ENCODE peak calls at places on chromosomes 5 and 9, in six cellular contexts. One of them, this sample, is unnamed.

GRCh38 chr5:169083394-169084018 is 217.4 kb downstream of the SLIT3 start:
- DNase-seq in PC-9: no peak
- DNase-seq in spleen: no peak
- DNase-seq in astrocyte of the spinal cord: no peak
- DNase-seq in skeletal muscle cell: no peak
- DNase-seq in cardiac fibroblast: no peak
- DNase-seq in this sample: no peak

GRCh38 chr5:150051657-150052195 is 34.6 kb downstream of the CSF1R start:
- DNase-seq in PC-9: no peak
- DNase-seq in spleen: no peak
- DNase-seq in astrocyte of the spinal cord: no peak
- DNase-seq in skeletal muscle cell: no peak
- DNase-seq in cardiac fibroblast: no peak
- DNase-seq in this sample: no peak

GRCh38 chr9:72486606-72486955 is 34.8 kb upstream of the TMC1 start:
- DNase-seq in PC-9: no peak
- DNase-seq in spleen: no peak
- DNase-seq in astrocyte of the spinal cord: no peak
- DNase-seq in skeletal muscle cell: no peak
- DNase-seq in cardiac fibroblast: no peak
- DNase-seq in this sample: no peak

GRCh38 chr5:2006971-2007291 is 124.2 kb upstream of the IRX4 start:
- DNase-seq in PC-9: no peak
- DNase-seq in spleen: no peak
- DNase-seq in astrocyte of the spinal cord: no peak
- DNase-seq in skeletal muscle cell: no peak
- DNase-seq in cardiac fibroblast: no peak
- DNase-seq in this sample: no peak

GRCh38 chr5:116577064-116577788 is 2.6 kb upstream of the SEMA6A start:
- DNase-seq in PC-9: no peak
- DNase-seq in spleen: no peak
- DNase-seq in astrocyte of the spinal cord: no peak
- DNase-seq in skeletal muscle cell: no peak
- DNase-seq in cardiac fibroblast: no peak
- DNase-seq in this sample: no peak

GRCh38 chr5:41094871-41095270 is 23.7 kb upstream of the MROH2B start:
- DNase-seq in PC-9: peak
- DNase-seq in spleen: no peak
- DNase-seq in astrocyte of the spinal cord: no peak
- DNase-seq in skeletal muscle cell: no peak
- DNase-seq in cardiac fibroblast: peak
- DNase-seq in this sample: no peak

GRCh38 chr5:44440186-44440585 is 51.0 kb upstream of the FGF10 start:
- DNase-seq in PC-9: no peak
- DNase-seq in spleen: no peak
- DNase-seq in astrocyte of the spinal cord: no peak
- DNase-seq in skeletal muscle cell: no peak
- DNase-seq in cardiac fibroblast: no peak
- DNase-seq in this sample: no peak

GRCh38 chr5:168123853-168124528 is 167.5 kb upstream of the WWC1 start:
- DNase-seq in PC-9: peak
- DNase-seq in spleen: no peak
- DNase-seq in astrocyte of the spinal cord: peak
- DNase-seq in skeletal muscle cell: no peak
- DNase-seq in cardiac fibroblast: no peak
- DNase-seq in this sample: no peak

GRCh38 chr5:115423541-115423940 is 121.0 kb downstream of the FEM1C start:
- DNase-seq in PC-9: no peak
- DNase-seq in spleen: no peak
- DNase-seq in astrocyte of the spinal cord: no peak
- DNase-seq in skeletal muscle cell: no peak
- DNase-seq in cardiac fibroblast: peak
- DNase-seq in this sample: no peak

GRCh38 chr5:138641547-138642298 is 66.5 kb upstream of the HSPA9 start:
- DNase-seq in PC-9: peak
- DNase-seq in spleen: peak
- DNase-seq in astrocyte of the spinal cord: peak
- DNase-seq in skeletal muscle cell: no peak
- DNase-seq in cardiac fibroblast: peak
- DNase-seq in this sample: peak

GRCh38 chr5:39523821-39524220 is 99.0 kb upstream of the DAB2 start:
- DNase-seq in PC-9: no peak
- DNase-seq in spleen: no peak
- DNase-seq in astrocyte of the spinal cord: peak
- DNase-seq in skeletal muscle cell: no peak
- DNase-seq in cardiac fibroblast: no peak
- DNase-seq in this sample: peak

GRCh38 chr5:124742983-124743533 is 3.4 kb downstream of the ZNF608 start:
- DNase-seq in PC-9: peak
- DNase-seq in spleen: no peak
- DNase-seq in astrocyte of the spinal cord: peak
- DNase-seq in skeletal muscle cell: no peak
- DNase-seq in cardiac fibroblast: peak
- DNase-seq in this sample: peak

GRCh38 chr5:76230711-76231285 is 147.6 kb downstream of the SV2C start:
- DNase-seq in PC-9: no peak
- DNase-seq in spleen: no peak
- DNase-seq in astrocyte of the spinal cord: no peak
- DNase-seq in skeletal muscle cell: no peak
- DNase-seq in cardiac fibroblast: no peak
- DNase-seq in this sample: no peak

DNA sequence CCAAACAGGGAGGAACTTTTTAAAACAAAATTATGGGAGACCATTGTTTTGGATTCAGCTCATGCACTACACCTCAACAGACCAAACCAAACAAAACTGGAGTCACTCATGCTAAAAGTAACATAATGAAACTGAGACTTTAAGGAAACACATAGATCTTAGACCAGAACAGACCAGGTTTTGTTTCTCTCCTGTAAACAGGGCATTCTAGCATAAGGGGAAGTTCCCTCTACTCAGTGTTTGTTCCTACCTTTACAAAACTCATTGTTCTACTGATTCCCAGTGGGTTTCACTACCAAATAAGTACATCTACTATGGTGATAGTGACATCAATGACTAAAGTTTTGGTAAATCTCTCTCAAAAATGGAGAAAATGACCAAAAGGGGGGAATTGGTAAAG is 1103.6 kb upstream of the EDIL3 start:
- DNase-seq in PC-9: no peak
- DNase-seq in spleen: no peak
- DNase-seq in astrocyte of the spinal cord: no peak
- DNase-seq in skeletal muscle cell: no peak
- DNase-seq in cardiac fibroblast: no peak
- DNase-seq in this sample: no peak
- H3K4me3 ChIP-seq in PC-9: no peak
- H3K4me3 ChIP-seq in spleen: no peak
- H3K4me3 ChIP-seq in astrocyte of the spinal cord: no peak
- H3K4me3 ChIP-seq in skeletal muscle cell: no peak
- H3K4me3 ChIP-seq in cardiac fibroblast: no peak
- H3K4me3 ChIP-seq in this sample: no peak

GRCh38 chr5:96933764-96934163 is 2.1 kb upstream of the LNPEP start:
- DNase-seq in PC-9: no peak
- DNase-seq in spleen: no peak
- DNase-seq in astrocyte of the spinal cord: no peak
- DNase-seq in skeletal muscle cell: no peak
- DNase-seq in cardiac fibroblast: no peak
- DNase-seq in this sample: no peak
- H3K4me3 ChIP-seq in PC-9: peak
- H3K4me3 ChIP-seq in spleen: peak
- H3K4me3 ChIP-seq in astrocyte of the spinal cord: peak
- H3K4me3 ChIP-seq in skeletal muscle cell: peak
- H3K4me3 ChIP-seq in cardiac fibroblast: no peak
- H3K4me3 ChIP-seq in this sample: peak

DNA sequence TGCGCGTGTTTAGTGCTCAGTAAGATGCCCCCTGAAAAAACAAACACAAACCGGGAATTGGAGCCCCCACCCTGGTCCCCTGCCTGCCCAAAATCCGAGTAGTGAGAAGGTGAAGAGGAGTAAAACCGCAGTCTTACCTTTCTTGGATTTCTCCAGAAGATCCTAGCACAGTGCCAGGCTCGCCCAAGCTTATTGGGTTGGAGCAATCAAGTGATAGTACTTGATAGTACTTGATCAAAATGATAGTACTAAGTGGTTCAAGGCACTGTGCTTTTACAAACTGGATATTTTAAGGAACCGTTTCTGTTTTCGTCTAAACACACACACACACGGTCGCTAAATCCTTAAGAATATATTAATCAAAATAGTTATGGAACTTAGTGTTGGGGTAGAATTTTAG is 2.8 kb upstream of the TRAF1 start:
- DNase-seq in PC-9: no peak
- DNase-seq in spleen: no peak
- DNase-seq in astrocyte of the spinal cord: no peak
- DNase-seq in skeletal muscle cell: no peak
- DNase-seq in cardiac fibroblast: no peak
- DNase-seq in this sample: no peak
- H3K4me3 ChIP-seq in PC-9: peak
- H3K4me3 ChIP-seq in spleen: peak
- H3K4me3 ChIP-seq in astrocyte of the spinal cord: no peak
- H3K4me3 ChIP-seq in skeletal muscle cell: peak
- H3K4me3 ChIP-seq in cardiac fibroblast: peak
- H3K4me3 ChIP-seq in this sample: peak

GRCh38 chr9:136820947-136821332 is 13.2 kb downstream of the RABL6 start:
- DNase-seq in PC-9: no peak
- DNase-seq in spleen: no peak
- DNase-seq in astrocyte of the spinal cord: peak
- DNase-seq in skeletal muscle cell: no peak
- DNase-seq in cardiac fibroblast: peak
- DNase-seq in this sample: no peak
- H3K4me3 ChIP-seq in PC-9: no peak
- H3K4me3 ChIP-seq in spleen: peak
- H3K4me3 ChIP-seq in astrocyte of the spinal cord: peak
- H3K4me3 ChIP-seq in skeletal muscle cell: no peak
- H3K4me3 ChIP-seq in cardiac fibroblast: peak
- H3K4me3 ChIP-seq in this sample: no peak

This sample was measured in foreskin fibroblast.